ENCODE peak calls at places on chromosomes 4 and X, in six cellular contexts. One of them, this sample, is unnamed.

GRCh38 chrX:74450803-74451449 is 29.6 kb downstream of the SLC16A2 start:
- DNase-seq in IMR-90: peak; percentile 94
- DNase-seq in breast epithelium: no peak
- DNase-seq in esophagus muscularis mucosa: no peak
- DNase-seq in stomach: no peak
- DNase-seq in K562: no peak
- DNase-seq in this sample: peak; percentile 54

GRCh38 chrX:70636218-70636617 is 191.6 kb downstream of the DLG3 start:
- DNase-seq in stomach: no peak
- DNase-seq in breast epithelium: no peak
- DNase-seq in esophagus muscularis mucosa: no peak
- DNase-seq in IMR-90: no peak
- DNase-seq in K562: no peak
- DNase-seq in this sample: no peak

GRCh38 chrX:82813671-82814078 is 694.4 kb upstream of the POU3F4 start:
- DNase-seq in K562: no peak
- DNase-seq in breast epithelium: no peak
- DNase-seq in stomach: no peak
- DNase-seq in IMR-90: peak; percentile 22
- DNase-seq in esophagus muscularis mucosa: no peak
- DNase-seq in this sample: no peak

GRCh38 chr4:175421506-175421905 is 390.6 kb downstream of the GPM6A start:
- DNase-seq in stomach: no peak
- DNase-seq in IMR-90: peak; percentile 66
- DNase-seq in breast epithelium: no peak
- DNase-seq in esophagus muscularis mucosa: no peak
- DNase-seq in K562: no peak
- DNase-seq in this sample: no peak

GRCh38 chr4:187387709-187388108 is 607.9 kb upstream of the ZFP42 start:
- DNase-seq in esophagus muscularis mucosa: no peak
- DNase-seq in breast epithelium: no peak
- DNase-seq in stomach: no peak
- DNase-seq in K562: no peak
- DNase-seq in IMR-90: peak; percentile 47
- DNase-seq in this sample: no peak

GRCh38 chr4:118337954-118338353 is 14.8 kb downstream of the PRSS12 start:
- DNase-seq in esophagus muscularis mucosa: no peak
- DNase-seq in stomach: no peak
- DNase-seq in breast epithelium: no peak
- DNase-seq in IMR-90: peak; percentile 36
- DNase-seq in K562: no peak
- DNase-seq in this sample: no peak

GRCh38 chr4:80153800-80154546 is 43.3 kb upstream of the PRDM8 start:
- DNase-seq in esophagus muscularis mucosa: no peak
- DNase-seq in breast epithelium: no peak
- DNase-seq in K562: no peak
- DNase-seq in stomach: no peak
- DNase-seq in IMR-90: peak; percentile 71
- DNase-seq in this sample: no peak

GRCh38 chrX:134459683-134460004 is 321 bp upstream of the HPRT1 start:
- DNase-seq in IMR-90: no peak
- DNase-seq in breast epithelium: no peak
- DNase-seq in K562: no peak
- DNase-seq in stomach: no peak
- DNase-seq in esophagus muscularis mucosa: no peak
- DNase-seq in this sample: no peak

GRCh38 chr4:169270156-169270809 is 473 bp downstream of the SH3RF1 start:
- DNase-seq in breast epithelium: no peak
- DNase-seq in IMR-90: no peak
- DNase-seq in K562: peak; percentile 20
- DNase-seq in stomach: peak; percentile 71
- DNase-seq in esophagus muscularis mucosa: no peak
- DNase-seq in this sample: peak; percentile 76

GRCh38 chr4:77465271-77465670 is 140.3 kb upstream of the CXCL13 start:
- DNase-seq in stomach: peak; percentile 62
- DNase-seq in breast epithelium: peak; percentile 53
- DNase-seq in esophagus muscularis mucosa: no peak
- DNase-seq in K562: no peak
- DNase-seq in IMR-90: no peak
- DNase-seq in this sample: no peak

GRCh38 chr4:177478496-177478895 is 36.3 kb upstream of the AGA start:
- DNase-seq in esophagus muscularis mucosa: no peak
- DNase-seq in breast epithelium: no peak
- DNase-seq in stomach: no peak
- DNase-seq in K562: no peak
- DNase-seq in IMR-90: no peak
- DNase-seq in this sample: no peak

GRCh38 chrX:97524997-97525396 is 641.3 kb downstream of the RPA4 start:
- DNase-seq in esophagus muscularis mucosa: no peak
- DNase-seq in stomach: no peak
- DNase-seq in IMR-90: no peak
- DNase-seq in K562: no peak
- DNase-seq in breast epithelium: no peak
- DNase-seq in this sample: no peak

GRCh38 chrX:18994713-18995112 is 10.8 kb upstream of the PHKA2 start:
- DNase-seq in IMR-90: peak; percentile 90
- DNase-seq in stomach: no peak
- DNase-seq in K562: no peak
- DNase-seq in breast epithelium: no peak
- DNase-seq in esophagus muscularis mucosa: no peak
- DNase-seq in this sample: no peak

GRCh38 chr4:103934178-103934789 is 214.5 kb upstream of the TACR3 start:
- DNase-seq in K562: peak; percentile 61
- DNase-seq in breast epithelium: no peak
- DNase-seq in stomach: no peak
- DNase-seq in IMR-90: peak; percentile 28
- DNase-seq in esophagus muscularis mucosa: no peak
- DNase-seq in this sample: peak; percentile 38

GRCh38 chr4:176478076-176478475 is 158.3 kb downstream of the SPCS3 start:
- DNase-seq in stomach: no peak
- DNase-seq in breast epithelium: no peak
- DNase-seq in esophagus muscularis mucosa: no peak
- DNase-seq in IMR-90: peak; percentile 30
- DNase-seq in K562: no peak
- DNase-seq in this sample: no peak

GRCh38 chr4:581753-582361 is 5.8 kb upstream of the TMEM271 start:
- DNase-seq in breast epithelium: no peak
- DNase-seq in K562: no peak
- DNase-seq in IMR-90: no peak
- DNase-seq in esophagus muscularis mucosa: no peak
- DNase-seq in stomach: no peak
- DNase-seq in this sample: no peak

GRCh38 chr4:7738458-7739076 is 201.1 kb downstream of the AFAP1 start:
- DNase-seq in K562: no peak
- DNase-seq in stomach: no peak
- DNase-seq in IMR-90: no peak
- DNase-seq in esophagus muscularis mucosa: no peak
- DNase-seq in breast epithelium: no peak
- DNase-seq in this sample: no peak

GRCh38 chr4:82753725-82754410 is 44.7 kb downstream of the SCD5 start:
- DNase-seq in K562: no peak
- DNase-seq in esophagus muscularis mucosa: no peak
- DNase-seq in IMR-90: peak; percentile 28
- DNase-seq in breast epithelium: no peak
- DNase-seq in stomach: no peak
- DNase-seq in this sample: peak; percentile 69

GRCh38 chr4:61648264-61648663 is 448.1 kb downstream of the ADGRL3 start:
- DNase-seq in IMR-90: no peak
- DNase-seq in stomach: no peak
- DNase-seq in K562: no peak
- DNase-seq in esophagus muscularis mucosa: no peak
- DNase-seq in breast epithelium: no peak
- DNase-seq in this sample: no peak

GRCh38 chr4:41216294-41217019 is 2.1 kb upstream of the APBB2 start:
- DNase-seq in breast epithelium: peak; percentile 67
- DNase-seq in IMR-90: peak; percentile 57
- DNase-seq in esophagus muscularis mucosa: peak; percentile 64
- DNase-seq in K562: peak; percentile 34
- DNase-seq in stomach: peak; percentile 87
- DNase-seq in this sample: peak; percentile 79

GRCh38 chr4:15848191-15848842 is 70.2 kb downstream of the CD38 start:
- DNase-seq in esophagus muscularis mucosa: no peak
- DNase-seq in K562: peak; percentile 7
- DNase-seq in stomach: no peak
- DNase-seq in breast epithelium: no peak
- DNase-seq in IMR-90: no peak
- DNase-seq in this sample: no peak

GRCh38 chr4:31045724-31046318 is 325.7 kb downstream of the PCDH7 start:
- DNase-seq in stomach: peak; percentile 56
- DNase-seq in K562: peak; percentile 1
- DNase-seq in esophagus muscularis mucosa: no peak
- DNase-seq in breast epithelium: no peak
- DNase-seq in IMR-90: peak; percentile 24
- DNase-seq in this sample: no peak

GRCh38 chr4:145716661-145717200 is 36.8 kb downstream of the C4orf51 start:
- DNase-seq in K562: no peak
- DNase-seq in IMR-90: no peak
- DNase-seq in breast epithelium: no peak
- DNase-seq in stomach: no peak
- DNase-seq in esophagus muscularis mucosa: no peak
- DNase-seq in this sample: no peak

GRCh38 chr4:38132140-38132673 is 172.0 kb downstream of the PTTG2 start:
- DNase-seq in esophagus muscularis mucosa: no peak
- DNase-seq in K562: no peak
- DNase-seq in IMR-90: peak; percentile 99
- DNase-seq in stomach: no peak
- DNase-seq in breast epithelium: no peak
- DNase-seq in this sample: peak; percentile 34

GRCh38 chr4:38129452-38129830 is 169.2 kb downstream of the PTTG2 start:
- DNase-seq in esophagus muscularis mucosa: no peak
- DNase-seq in stomach: no peak
- DNase-seq in breast epithelium: no peak
- DNase-seq in K562: no peak
- DNase-seq in IMR-90: no peak
- DNase-seq in this sample: no peak

GRCh38 chr4:38132843-38133662 is 172.9 kb downstream of the PTTG2 start:
- DNase-seq in stomach: no peak
- DNase-seq in breast epithelium: no peak
- DNase-seq in K562: no peak
- DNase-seq in esophagus muscularis mucosa: no peak
- DNase-seq in IMR-90: no peak
- DNase-seq in this sample: no peak

GRCh38 chr4:38130884-38131283 is 170.7 kb downstream of the PTTG2 start:
- DNase-seq in stomach: no peak
- DNase-seq in K562: no peak
- DNase-seq in IMR-90: no peak
- DNase-seq in esophagus muscularis mucosa: no peak
- DNase-seq in breast epithelium: no peak
- DNase-seq in this sample: no peak

GRCh38 chr4:38131371-38132139 is 171.4 kb downstream of the PTTG2 start:
- DNase-seq in IMR-90: no peak
- DNase-seq in esophagus muscularis mucosa: no peak
- DNase-seq in K562: peak; percentile 32
- DNase-seq in stomach: no peak
- DNase-seq in breast epithelium: no peak
- DNase-seq in this sample: peak; percentile 46
- H3K27ac ChIP-seq in IMR-90: no peak overlapping the region
- H3K27ac ChIP-seq in esophagus muscularis mucosa: peak overlapping the region; percentile 79
- H3K27ac ChIP-seq in K562: no peak overlapping the region
- H3K27ac ChIP-seq in stomach: peak overlapping the region; percentile 58
- H3K27ac ChIP-seq in breast epithelium: peak overlapping the region; percentile 45
- H3K27ac ChIP-seq in this sample: no peak overlapping the region

DNA sequence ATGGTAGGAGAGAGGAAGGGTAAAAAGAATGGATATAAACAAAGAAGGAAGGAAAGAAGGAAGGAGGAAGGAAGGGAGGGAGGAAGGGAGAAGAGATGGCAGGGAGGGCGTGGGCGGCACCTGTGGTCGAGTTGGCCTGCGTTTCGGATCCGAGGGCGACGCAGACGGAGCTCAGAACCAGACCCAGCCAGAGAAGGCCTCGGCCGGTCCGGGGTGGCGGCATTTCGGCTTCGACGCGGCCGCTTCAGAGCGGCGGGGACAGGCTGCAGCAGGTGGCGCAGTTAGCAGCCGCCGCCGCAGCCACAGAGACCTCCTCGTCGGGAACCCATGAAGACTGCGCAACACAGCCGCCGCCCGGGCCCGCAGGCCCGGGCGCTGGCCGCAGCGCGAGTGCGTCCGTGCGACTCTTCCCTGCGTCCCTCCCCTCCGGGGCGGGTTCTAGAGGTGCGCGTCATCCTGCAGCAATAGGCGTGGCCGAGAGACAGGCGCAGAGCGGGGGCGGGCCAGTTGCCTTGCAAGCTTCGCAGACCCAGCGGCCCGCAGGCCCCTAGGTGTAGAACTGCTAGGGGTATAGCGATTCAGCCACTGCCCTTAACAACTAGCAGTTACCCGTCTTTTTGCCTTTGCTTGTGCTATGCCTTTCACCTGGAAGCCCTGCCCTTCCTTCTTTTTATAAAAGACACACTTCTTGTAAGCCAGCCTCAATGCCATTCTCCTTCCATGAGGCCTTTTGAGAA is at the start of gene IDS:
- DNase-seq in breast epithelium: peak; percentile 86
- DNase-seq in IMR-90: peak; percentile 83
- DNase-seq in stomach: peak; percentile 90
- DNase-seq in esophagus muscularis mucosa: peak; percentile 97
- DNase-seq in K562: peak; percentile 93
- DNase-seq in this sample: peak; percentile 91
- TF ChIP-seq CTCF in breast epithelium: no peak
- TF ChIP-seq CTCF in IMR-90: no peak
- TF ChIP-seq CTCF in stomach: no peak
- TF ChIP-seq CTCF in esophagus muscularis mucosa: no peak
- TF ChIP-seq CTCF in K562: no peak
- TF ChIP-seq CTCF in this sample: no peak

DNA sequence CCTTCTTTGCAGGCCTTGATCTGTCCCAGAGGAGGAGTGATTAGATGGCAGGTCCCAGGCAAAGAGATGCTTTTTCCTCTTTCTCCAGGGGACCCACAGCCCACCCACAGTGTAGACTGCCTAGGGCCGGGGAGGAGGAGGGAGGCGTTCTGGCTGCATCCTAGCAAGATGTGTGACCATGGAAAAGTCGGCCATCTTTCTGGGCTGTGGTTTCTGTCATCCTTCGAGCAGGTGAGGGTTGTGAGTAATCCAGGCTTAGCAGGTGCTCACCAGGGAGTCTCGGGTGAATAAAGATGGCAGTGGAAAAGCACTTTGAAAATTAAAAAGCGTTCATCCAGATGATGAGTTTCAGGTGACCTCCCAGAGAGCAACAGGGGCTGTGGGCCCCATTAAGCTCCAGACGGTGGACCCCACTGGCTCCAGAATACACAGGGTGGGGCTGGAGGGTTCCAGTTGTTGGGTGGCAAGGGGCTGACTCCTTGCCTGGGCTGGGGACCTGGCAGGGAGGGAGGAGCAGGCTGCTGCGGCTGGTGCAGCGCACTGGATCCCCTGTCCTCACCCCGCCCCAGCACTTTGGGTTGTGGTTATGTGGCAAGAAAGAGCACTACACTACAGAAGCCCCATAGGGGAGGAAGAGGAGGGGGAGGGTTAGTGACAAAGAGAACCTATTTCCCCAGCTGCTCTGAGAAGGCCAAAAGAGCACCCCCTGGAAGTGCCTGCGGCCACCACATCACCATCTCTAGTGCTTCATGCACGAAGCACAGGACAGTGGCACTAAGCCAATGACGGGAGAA is 23.7 kb downstream of the ELF4 start:
- DNase-seq in K562: no peak
- DNase-seq in stomach: no peak
- DNase-seq in esophagus muscularis mucosa: no peak
- DNase-seq in breast epithelium: no peak
- DNase-seq in IMR-90: no peak
- DNase-seq in this sample: no peak
- TF ChIP-seq POLR2A in K562: no peak
- TF ChIP-seq POLR2A in stomach: no peak
- TF ChIP-seq POLR2A in esophagus muscularis mucosa: no peak
- TF ChIP-seq POLR2A in breast epithelium: no peak
- TF ChIP-seq POLR2A in IMR-90: no peak
- TF ChIP-seq POLR2A in this sample: no peak

GRCh38 chr4:76197971-76198410 is 15.6 kb downstream of the SCARB2 start:
- DNase-seq in IMR-90: peak; percentile 69
- DNase-seq in breast epithelium: no peak
- DNase-seq in stomach: no peak
- DNase-seq in esophagus muscularis mucosa: peak; percentile 91
- DNase-seq in K562: peak; percentile 37
- DNase-seq in this sample: no peak
- H3K27ac ChIP-seq in IMR-90: peak overlapping the region; percentile 66
- H3K27ac ChIP-seq in breast epithelium: peak overlapping the region; percentile 85
- H3K27ac ChIP-seq in stomach: peak overlapping the region; percentile 64
- H3K27ac ChIP-seq in esophagus muscularis mucosa: peak overlapping the region; percentile 73
- H3K27ac ChIP-seq in K562: peak overlapping the region; percentile 47
- H3K27ac ChIP-seq in this sample: peak overlapping the region; percentile 78